ENCODE peak calls at places on chromosomes 16 and 17, in five cellular contexts. One of them, this sample, is unnamed.

GRCh38 chr16:2026461-2027023 is at the start of gene NHERF2:
- DNase-seq in A549: no peak
- DNase-seq in testis: peak; percentile 50
- DNase-seq in heart left ventricle: peak; percentile 74
- DNase-seq in Peyer's patch: no peak
- DNase-seq in this sample: peak; percentile 57

GRCh38 chr17:80698297-80698696 is 153.7 kb downstream of the RPTOR start:
- DNase-seq in A549: no peak
- DNase-seq in testis: no peak
- DNase-seq in heart left ventricle: no peak
- DNase-seq in Peyer's patch: no peak
- DNase-seq in this sample: no peak

GRCh38 chr17:6261496-6261895 is 173.4 kb downstream of the AIPL1 start:
- DNase-seq in A549: no peak
- DNase-seq in testis: no peak
- DNase-seq in heart left ventricle: no peak
- DNase-seq in Peyer's patch: no peak
- DNase-seq in this sample: no peak

GRCh38 chr17:77728022-77728671 is 230.4 kb upstream of the TNRC6C start:
- DNase-seq in A549: peak; percentile 34
- DNase-seq in testis: peak; percentile 34
- DNase-seq in heart left ventricle: peak; percentile 68
- DNase-seq in Peyer's patch: no peak
- DNase-seq in this sample: no peak

GRCh38 chr17:14156689-14157088 is 80.0 kb downstream of the CDRT15 start:
- DNase-seq in A549: no peak
- DNase-seq in testis: no peak
- DNase-seq in heart left ventricle: no peak
- DNase-seq in Peyer's patch: no peak
- DNase-seq in this sample: no peak

GRCh38 chr16:10242076-10242475 is 59.8 kb upstream of the GRIN2A start:
- DNase-seq in A549: no peak
- DNase-seq in testis: no peak
- DNase-seq in heart left ventricle: no peak
- DNase-seq in Peyer's patch: no peak
- DNase-seq in this sample: no peak

GRCh38 chr16:25109643-25110042 is 1.9 kb upstream of the LCMT1 start:
- DNase-seq in A549: peak; percentile 91
- DNase-seq in testis: peak; percentile 54
- DNase-seq in heart left ventricle: peak; percentile 48
- DNase-seq in Peyer's patch: peak; percentile 61
- DNase-seq in this sample: peak; percentile 81

GRCh38 chr17:5585814-5586558 is 1.7 kb upstream of the NLRP1 start:
- DNase-seq in A549: no peak
- DNase-seq in testis: no peak
- DNase-seq in heart left ventricle: no peak
- DNase-seq in Peyer's patch: no peak
- DNase-seq in this sample: no peak

GRCh38 chr17:4822835-4823234 is 10.3 kb upstream of the MINK1 start:
- DNase-seq in A549: no peak
- DNase-seq in testis: no peak
- DNase-seq in heart left ventricle: no peak
- DNase-seq in Peyer's patch: no peak
- DNase-seq in this sample: no peak

GRCh38 chr17:75571197-75571884 is 16.3 kb upstream of the MYO15B start:
- DNase-seq in A549: no peak
- DNase-seq in testis: peak; percentile 40
- DNase-seq in heart left ventricle: peak; percentile 59
- DNase-seq in Peyer's patch: no peak
- DNase-seq in this sample: peak; percentile 71

GRCh38 chr16:56990407-56991286 is 1.3 kb downstream of the NLRC5 start:
- DNase-seq in A549: no peak
- DNase-seq in testis: no peak
- DNase-seq in heart left ventricle: no peak
- DNase-seq in Peyer's patch: no peak
- DNase-seq in this sample: peak; percentile 10
- TF ChIP-seq POLR2A in A549: no peak
- TF ChIP-seq POLR2A in testis: no peak
- TF ChIP-seq POLR2A in heart left ventricle: no peak
- TF ChIP-seq POLR2A in Peyer's patch: no peak
- TF ChIP-seq POLR2A in this sample: no peak

DNA sequence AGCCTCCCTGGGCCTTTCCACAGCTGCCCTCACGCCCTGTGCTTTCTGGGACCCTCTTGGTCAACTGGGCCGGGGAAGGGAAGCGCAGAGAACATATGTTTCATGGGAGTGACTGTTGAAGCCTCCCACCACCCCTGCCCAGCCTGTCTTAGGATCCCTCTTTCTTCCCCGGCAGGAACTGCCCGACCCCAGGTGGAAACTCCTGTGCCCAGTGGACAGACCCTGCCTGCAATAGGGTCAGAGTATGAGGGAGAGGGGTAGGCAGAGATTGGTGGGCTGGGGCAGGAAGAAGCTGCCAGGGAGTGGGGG is 10.5 kb downstream of the HEXIM2 start:
- DNase-seq in A549: no peak
- DNase-seq in testis: no peak
- DNase-seq in heart left ventricle: no peak
- DNase-seq in Peyer's patch: no peak
- DNase-seq in this sample: no peak
- H3K4me3 ChIP-seq in A549: peak overlapping the region; percentile 36
- H3K4me3 ChIP-seq in testis: no peak overlapping the region
- H3K4me3 ChIP-seq in heart left ventricle: peak overlapping the region; percentile 4
- H3K4me3 ChIP-seq in Peyer's patch: no peak overlapping the region
- H3K4me3 ChIP-seq in this sample: peak overlapping the region; percentile 34

GRCh38 chr17:39566092-39566491 is 41.6 kb downstream of the NEUROD2 start:
- DNase-seq in A549: no peak
- DNase-seq in testis: no peak
- DNase-seq in heart left ventricle: no peak
- DNase-seq in Peyer's patch: no peak
- DNase-seq in this sample: no peak

GRCh38 chr17:39573447-39574298 is 34.0 kb downstream of the NEUROD2 start:
- DNase-seq in A549: peak; percentile 81
- DNase-seq in testis: peak; percentile 85
- DNase-seq in heart left ventricle: peak; percentile 78
- DNase-seq in Peyer's patch: peak; percentile 79
- DNase-seq in this sample: peak; percentile 69

GRCh38 chr17:39563476-39563875 is 44.2 kb downstream of the NEUROD2 start:
- DNase-seq in A549: no peak
- DNase-seq in testis: peak; percentile 17
- DNase-seq in heart left ventricle: no peak
- DNase-seq in Peyer's patch: no peak
- DNase-seq in this sample: no peak

GRCh38 chr17:39564201-39564828 is 43.4 kb downstream of the NEUROD2 start:
- DNase-seq in A549: peak; percentile 36
- DNase-seq in testis: no peak
- DNase-seq in heart left ventricle: no peak
- DNase-seq in Peyer's patch: no peak
- DNase-seq in this sample: no peak

GRCh38 chr17:39568710-39569109 is 39.0 kb downstream of the NEUROD2 start:
- DNase-seq in A549: no peak
- DNase-seq in testis: no peak
- DNase-seq in heart left ventricle: no peak
- DNase-seq in Peyer's patch: no peak
- DNase-seq in this sample: no peak
- H3K4me1 ChIP-seq in A549: no peaks in the 10 kb centered on the region
- H3K4me1 ChIP-seq in testis: peaks cover 4% of the 10 kb centered on the region
- H3K4me1 ChIP-seq in heart left ventricle: peaks cover 4% of the 10 kb centered on the region
- H3K4me1 ChIP-seq in Peyer's patch: no peaks in the 10 kb centered on the region
- H3K4me1 ChIP-seq in this sample: peaks cover 6% of the 10 kb centered on the region

GRCh38 chr17:21089933-21090888 is 36.6 kb upstream of the DHRS7B start:
- DNase-seq in A549: no peak
- DNase-seq in testis: no peak
- DNase-seq in heart left ventricle: no peak
- DNase-seq in Peyer's patch: no peak
- DNase-seq in this sample: no peak
- TF ChIP-seq POLR2A in A549: no peak
- TF ChIP-seq POLR2A in testis: no peak
- TF ChIP-seq POLR2A in heart left ventricle: no peak
- TF ChIP-seq POLR2A in Peyer's patch: no peak
- TF ChIP-seq POLR2A in this sample: no peak

DNA sequence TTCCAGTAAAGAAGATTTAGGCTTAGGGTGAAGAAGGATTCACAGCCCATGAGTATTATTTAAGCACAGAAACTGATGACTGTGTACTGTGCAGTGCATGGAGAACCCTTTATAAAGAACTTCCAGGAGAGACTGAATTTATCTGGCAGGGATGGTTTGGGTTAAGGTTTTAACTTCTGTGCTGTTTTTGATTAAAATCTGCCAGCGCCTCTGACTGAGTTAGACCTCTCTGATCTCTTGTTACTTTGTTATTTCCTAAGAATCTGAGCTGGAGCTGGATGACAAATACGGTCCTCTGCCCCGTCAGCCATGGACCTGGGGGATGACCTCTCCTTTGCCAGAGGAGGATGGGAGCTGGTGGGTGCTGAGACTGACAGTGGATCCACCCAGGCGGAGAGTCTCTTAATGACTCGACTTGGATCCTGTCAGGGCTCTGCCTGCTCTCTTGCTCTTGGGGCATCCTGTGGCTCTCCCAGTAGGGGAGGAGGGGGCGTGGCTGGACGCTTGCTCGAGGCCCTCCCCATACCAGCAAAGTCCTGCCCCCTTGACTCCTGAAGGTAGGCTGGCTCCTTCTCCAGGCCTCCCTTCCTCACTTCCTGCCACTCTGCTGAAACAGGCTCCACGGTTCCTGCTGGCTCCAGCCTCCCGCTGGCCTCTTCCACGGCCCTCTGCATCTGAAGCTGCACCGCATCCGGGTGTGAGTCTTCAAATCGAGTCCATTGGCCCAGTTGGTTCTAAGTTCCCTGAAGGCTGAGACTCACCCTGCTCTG is 24.8 kb upstream of the MAP3K14 start:
- DNase-seq in A549: peak; percentile 94
- DNase-seq in testis: peak; percentile 26
- DNase-seq in heart left ventricle: peak; percentile 73
- DNase-seq in Peyer's patch: no peak
- DNase-seq in this sample: peak; percentile 7
- H3K4me3 ChIP-seq in A549: peak overlapping the region; percentile 37
- H3K4me3 ChIP-seq in testis: no peak overlapping the region
- H3K4me3 ChIP-seq in heart left ventricle: no peak overlapping the region
- H3K4me3 ChIP-seq in Peyer's patch: no peak overlapping the region
- H3K4me3 ChIP-seq in this sample: no peak overlapping the region

DNA sequence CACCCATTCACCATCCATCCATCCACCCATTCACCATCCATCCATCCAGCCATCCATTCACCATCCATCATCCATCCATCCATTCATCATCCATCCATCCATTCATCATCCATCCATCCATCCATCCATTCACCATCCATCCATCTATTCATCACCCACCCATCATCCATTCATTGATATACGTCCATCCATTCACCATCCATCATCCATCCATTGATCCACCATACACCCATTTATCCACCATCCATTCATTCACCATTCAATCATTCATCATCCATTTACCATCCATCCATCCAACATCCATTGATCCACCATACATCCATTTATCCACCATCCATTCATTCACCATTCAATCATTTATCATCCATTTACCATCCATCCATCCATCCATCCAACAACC is 111.7 kb downstream of the ABCC12 start:
- DNase-seq in A549: no peak
- DNase-seq in testis: no peak
- DNase-seq in heart left ventricle: no peak
- DNase-seq in Peyer's patch: no peak
- DNase-seq in this sample: no peak
- H3K4me1 ChIP-seq in A549: no peaks in the 10 kb centered on the region
- H3K4me1 ChIP-seq in testis: no peaks in the 10 kb centered on the region
- H3K4me1 ChIP-seq in heart left ventricle: no peaks in the 10 kb centered on the region
- H3K4me1 ChIP-seq in Peyer's patch: no peaks in the 10 kb centered on the region
- H3K4me1 ChIP-seq in this sample: no peaks in the 10 kb centered on the region

GRCh38 chr17:57823469-57824401 is 26.1 kb downstream of the MRPS23 start:
- DNase-seq in A549: peak; percentile 61
- DNase-seq in testis: no peak
- DNase-seq in heart left ventricle: no peak
- DNase-seq in Peyer's patch: no peak
- DNase-seq in this sample: no peak
- TF ChIP-seq POLR2A in A549: no peak
- TF ChIP-seq POLR2A in testis: no peak
- TF ChIP-seq POLR2A in heart left ventricle: no peak
- TF ChIP-seq POLR2A in Peyer's patch: no peak
- TF ChIP-seq POLR2A in this sample: no peak